ENCODE peak calls at places on chromosomes 12 and 14, in five cellular contexts. S, V, A, C and L are unnamed samples. For H3K9me3, the result is how much of the 10 kb centered on the place peaks cover.

GRCh38 chr14:71317385-71318096 is 410.3 kb downstream of the PCNX1 start:
- DNase-seq in S (no peak), A (no peak), C (no peak), V (no peak), L (no peak)

GRCh38 chr12:1606021-1606622 is 11.7 kb upstream of the FBXL14 start:
- DNase-seq in V (no peak), C (peak), S (peak), A (peak), L (peak)

GRCh38 chr12:60398547-60398946 is 802.7 kb downstream of the SLC16A7 start:
- DNase-seq in A (no peak), V (no peak), C (no peak), S (no peak), L (no peak)

GRCh38 chr14:61812347-61813100 is 50.3 kb downstream of the SNAPC1 start:
- DNase-seq in V (peak), C (no peak), A (no peak), S (no peak), L (no peak)

GRCh38 chr12:26987634-26988424 is 26.4 kb downstream of the TM7SF3 start:
- DNase-seq in C (no peak), V (no peak), S (no peak), A (no peak), L (no peak)

GRCh38 chr14:98242903-98243302 is 1029.1 kb downstream of the BCL11B start:
- DNase-seq in C (no peak), S (no peak), V (no peak), A (no peak), L (no peak)

GRCh38 chr12:87967871-87968270 is 61.3 kb downstream of the C12orf50 start:
- DNase-seq in A (no peak), C (no peak), V (no peak), S (no peak), L (no peak)

GRCh38 chr14:99872786-99873440 is 79.7 kb downstream of the EML1 start:
- DNase-seq in C (no peak), V (peak), A (no peak), S (no peak), L (no peak)

GRCh38 chr12:9669019-9669326 is 540 bp upstream of the CLEC2D start:
- DNase-seq in S (no peak), V (no peak), A (no peak), C (no peak), L (no peak)

GRCh38 chr14:99345472-99345871 is 73.5 kb upstream of the BCL11B start:
- DNase-seq in S (no peak), C (no peak), A (no peak), V (no peak), L (no peak)

GRCh38 chr12:79566452-79566851 is 124.3 kb downstream of the PAWR start:
- DNase-seq in A (peak), S (no peak), C (no peak), V (no peak), L (no peak)

DNA sequence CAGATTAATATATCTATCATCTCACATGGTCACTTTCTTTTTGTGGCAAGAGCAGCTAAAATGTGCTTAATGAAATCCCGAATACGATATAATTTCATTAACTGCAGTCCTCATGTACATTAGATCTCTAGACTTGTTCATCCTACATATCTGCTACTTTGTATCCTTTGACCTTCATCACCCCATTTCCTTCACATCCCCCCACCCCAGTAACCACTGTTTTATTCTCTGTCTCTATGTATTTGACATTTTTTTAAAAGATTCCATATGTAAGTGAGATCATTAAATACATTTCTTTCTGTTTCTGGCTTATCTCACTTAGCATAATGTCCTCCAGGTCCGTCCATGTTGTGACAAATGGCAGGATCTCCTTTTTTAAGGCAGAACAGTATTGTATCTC is 23.0 kb upstream of the ST8SIA1 start:
- DNase-seq in C (no peak), A (no peak), S (no peak), V (no peak), L (no peak)
- H3K9me3 ChIP-seq in C (under half), A (under half), S (under half), V (under half), L (under half)

DNA sequence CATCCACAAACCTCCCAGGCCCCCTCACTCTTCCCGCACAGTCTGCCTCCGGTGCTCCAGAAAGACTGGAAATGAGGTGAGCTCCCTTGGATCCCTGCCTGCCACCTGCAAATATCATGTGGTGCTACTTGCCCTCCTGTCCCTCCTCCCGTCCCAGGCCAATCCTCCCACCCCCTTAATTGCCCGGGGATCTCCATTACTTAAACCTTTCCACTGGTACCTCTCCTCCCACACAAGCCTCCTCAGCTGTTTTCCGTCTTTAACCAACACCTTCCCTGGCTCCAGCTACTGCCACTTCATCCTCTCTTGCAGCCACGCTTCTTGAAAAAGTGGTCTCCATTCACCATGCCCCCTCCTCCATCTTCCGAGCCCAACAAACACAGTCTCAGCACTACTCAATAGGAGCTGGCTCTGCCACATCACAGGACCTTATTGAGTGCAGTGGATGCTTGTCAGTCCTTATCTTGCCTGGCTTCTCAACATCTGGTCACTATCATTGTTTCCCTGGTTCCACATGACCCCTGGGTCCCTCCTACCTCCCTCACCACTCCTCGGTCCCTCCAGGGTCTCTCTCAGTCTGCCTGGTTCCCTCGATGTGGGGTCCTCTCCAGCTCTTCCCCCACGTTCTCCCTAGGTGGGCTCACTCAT is 11.5 kb downstream of the FAIM2 start:
- DNase-seq in S (no peak), A (no peak), V (no peak), C (no peak), L (no peak)
- TF ChIP-seq EP300 in S (no peak), A (no peak), V (no peak), C (no peak), L (no peak)

DNA sequence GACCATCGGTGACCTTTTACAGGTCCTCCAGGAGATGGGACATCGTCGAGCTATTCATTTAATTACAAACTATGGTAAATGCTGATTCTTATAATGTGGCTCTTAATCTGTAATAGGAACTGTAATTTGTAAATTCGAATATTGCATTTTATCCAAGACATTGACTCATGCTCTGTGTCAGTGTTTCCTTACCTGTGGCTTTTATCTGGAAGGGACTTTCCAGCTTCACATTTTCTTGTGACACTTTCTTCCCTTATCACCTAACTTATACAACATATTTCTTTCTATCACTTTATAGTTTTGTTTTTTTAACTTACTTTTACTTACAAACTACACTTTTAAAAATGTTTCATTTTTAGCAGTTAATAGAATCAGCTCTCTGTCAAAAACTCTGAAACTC is 14.8 kb downstream of the IRAK3 start:
- DNase-seq in S (no peak), A (no peak), V (no peak), C (no peak), L (no peak)
- H3K9me3 ChIP-seq in S (under half), A (under half), V (under half), C (under half), L (under half)

DNA sequence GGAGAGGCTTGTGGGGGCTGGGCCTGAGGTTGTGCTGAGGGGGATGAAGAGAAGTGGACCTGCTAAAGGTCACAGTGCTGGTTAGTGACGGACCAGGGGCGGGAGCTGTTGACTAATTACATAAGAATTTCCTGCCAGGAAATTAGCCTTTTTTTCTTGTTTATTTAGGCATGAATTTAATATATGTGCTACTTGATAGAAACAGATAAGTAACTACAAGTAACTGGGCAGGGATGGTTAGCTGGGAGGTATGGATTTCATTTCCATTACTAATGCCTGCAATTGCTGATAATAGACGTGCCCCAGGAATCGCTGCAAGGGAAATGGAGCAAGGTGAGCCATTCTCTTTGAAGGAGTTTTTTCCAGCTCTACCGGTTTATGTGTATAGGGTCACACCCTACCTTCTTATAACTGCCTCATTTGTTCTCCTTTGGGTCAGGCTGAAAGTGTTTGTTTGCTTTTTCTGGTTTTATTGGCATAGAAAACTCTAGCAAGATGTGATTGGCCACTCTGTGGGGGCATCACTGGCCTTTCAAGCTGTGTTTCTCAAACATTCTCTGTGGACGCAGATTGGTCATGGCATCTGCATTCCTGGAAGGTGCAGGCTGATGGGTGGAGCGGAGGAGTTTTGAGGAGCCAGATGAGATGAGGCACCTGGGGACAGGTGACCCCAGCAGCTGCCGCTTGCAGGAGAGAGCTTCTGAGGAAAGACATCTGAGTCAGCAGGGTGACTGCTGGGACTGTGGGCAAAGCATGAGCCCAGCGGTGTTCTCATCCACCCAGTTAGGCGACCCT is 19.0 kb upstream of the GPRC5A start:
- DNase-seq in C (no peak), V (no peak), A (peak), S (no peak), L (peak)
- TF ChIP-seq EP300 in C (no peak), V (no peak), A (no peak), S (no peak), L (no peak)

DNA sequence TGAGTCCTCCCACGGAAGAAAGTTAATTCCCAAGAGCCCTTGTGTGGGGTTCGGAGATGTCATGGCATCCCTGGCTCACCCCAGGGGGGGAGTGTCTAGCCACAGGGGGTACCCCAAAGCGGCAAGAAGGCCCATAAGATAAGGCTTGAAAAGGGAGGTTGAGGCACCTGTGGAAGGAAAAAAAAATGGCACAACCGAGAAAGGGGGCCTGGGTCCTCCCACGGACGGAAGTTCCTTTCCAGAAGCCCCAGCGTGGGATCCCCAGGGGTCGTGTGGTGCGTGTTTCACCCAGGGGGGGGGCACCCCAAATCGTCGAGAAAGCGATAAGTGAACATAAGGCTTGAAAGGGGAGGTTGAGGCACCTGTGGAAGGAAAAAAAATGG is 266.7 kb downstream of the ALG10 start:
- DNase-seq in A (no peak), S (no peak), V (no peak), C (no peak), L (no peak)
- H3K9me3 ChIP-seq in A (under half), S (under half), V (half or more), C (under half), L (under half)

GRCh38 chr12:6614513-6615177 is 7.5 kb upstream of the CHD4 start:
- DNase-seq in V (no peak), C (no peak), S (no peak), A (no peak), L (no peak)

GRCh38 chr12:6613776-6614512 is 6.8 kb upstream of the CHD4 start:
- DNase-seq in C (peak), A (peak), V (peak), S (peak), L (peak)

GRCh38 chr12:6612247-6612646 is 5.1 kb upstream of the CHD4 start:
- DNase-seq in C (no peak), A (no peak), V (no peak), S (no peak), L (no peak)

GRCh38 chr12:6612652-6613014 is 5.5 kb upstream of the CHD4 start:
- DNase-seq in S (no peak), C (no peak), V (no peak), A (no peak), L (no peak)

GRCh38 chr12:6613015-6613775 is 6.0 kb upstream of the CHD4 start:
- DNase-seq in A (peak), V (no peak), S (peak), C (peak), L (peak)
- TF ChIP-seq EP300 in A (no peak), V (no peak), S (no peak), C (no peak), L (no peak)

GRCh38 chr12:34607520-34608195 is 585.4 kb downstream of the ALG10 start:
- DNase-seq in V (no peak), C (no peak), A (no peak), S (peak), L (no peak)

GRCh38 chr12:34606749-34607519 is 584.6 kb downstream of the ALG10 start:
- DNase-seq in S (peak), C (no peak), A (no peak), V (no peak), L (no peak)

GRCh38 chr12:34605510-34605887 is 583.2 kb downstream of the ALG10 start:
- DNase-seq in C (no peak), V (no peak), A (no peak), S (peak), L (no peak)

GRCh38 chr12:34604631-34605509 is 582.6 kb downstream of the ALG10 start:
- DNase-seq in V (no peak), C (no peak), S (peak), A (no peak), L (no peak)

DNA sequence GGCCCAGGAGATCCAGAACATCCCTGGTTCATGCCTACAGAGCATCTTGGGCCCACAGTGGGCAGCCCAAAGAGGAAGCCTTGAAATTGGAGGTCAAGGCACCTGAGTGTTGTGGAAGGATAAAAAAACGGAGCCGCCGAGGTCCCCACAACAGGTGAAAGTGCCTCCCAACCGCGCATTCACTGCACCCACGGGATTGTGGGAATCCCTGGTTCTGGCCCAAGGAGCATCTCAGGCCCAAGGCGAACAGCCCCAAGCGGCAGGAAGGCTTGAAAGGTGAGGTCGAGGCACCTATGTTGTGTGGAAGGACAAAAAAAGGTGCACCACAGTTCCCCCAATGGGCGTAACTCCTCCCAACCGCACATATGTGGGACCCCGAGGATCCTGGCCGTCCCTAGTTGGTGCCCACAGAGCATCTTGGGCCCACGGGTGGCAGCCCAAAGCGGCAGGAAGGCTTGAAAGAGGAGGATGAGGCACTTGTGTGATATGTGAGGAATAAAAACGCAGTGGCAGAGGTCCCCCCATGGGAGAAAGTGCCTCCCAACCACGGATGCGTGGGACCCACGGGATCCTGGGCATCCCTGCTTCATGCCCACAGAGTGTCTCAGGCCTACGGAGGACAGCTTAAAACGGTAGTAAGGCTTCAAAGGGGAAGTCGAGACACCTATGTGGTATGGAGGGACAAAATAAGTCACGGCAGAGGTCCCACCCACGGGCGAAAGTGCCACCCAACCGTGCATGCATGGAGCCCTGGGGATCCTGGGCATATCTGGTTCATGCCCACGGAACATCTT is 583.9 kb downstream of the ALG10 start:
- DNase-seq in A (no peak), C (no peak), S (peak), V (no peak), L (no peak)
- H3K9me3 ChIP-seq in A (half or more), C (under half), S (under half), V (half or more), L (half or more)

GRCh38 chr12:100393202-100393601 is 36.3 kb downstream of the SLC17A8 start:
- DNase-seq in V (no peak), A (no peak), C (no peak), S (no peak), L (no peak)
- TF ChIP-seq EP300 in V (no peak), A (no peak), C (no peak), S (no peak), L (no peak)